ENCODE peak calls at places on chromosome 6, in ten cellular contexts. L is activated CD4-positive, alpha-beta T cell treated with anti-CD3 and anti-CD28 coated beads, Interleukin-2, amount 50 U/mL, for 1 hour; E is brain microvascular endothelial cell; V is ascending aorta; H is activated CD8-positive, alpha-beta memory T cell treated with anti-CD3 and anti-CD28 coated beads, Interleukin-2, amount 10 ng/mL, durations not matched to agents 7 days and 5 days; K is mesendoderm; G is HFFc6; I is type B pancreatic cell; J is neural crest cell; T is COR-L47. W is an unnamed sample.

GRCh38 chr6:148954934-148955915 is 208.4 kb downstream of the UST start:
- DNase-seq in L (no peak), E (no peak), V (no peak), H (no peak), K (peak), G (no peak), I (no peak), J (no peak), T (no peak), W (no peak)

GRCh38 chr6:111481836-111482235 is 1.2 kb downstream of the REV3L start:
- DNase-seq in L (no peak), E (no peak), V (no peak), H (no peak), K (peak), G (no peak), I (no peak), J (no peak), T (no peak), W (no peak)

GRCh38 chr6:38420207-38420606 is 219.5 kb downstream of the BTBD9 start:
- DNase-seq in L (no peak), E (no peak), V (no peak), H (no peak), K (no peak), G (peak), I (no peak), J (no peak), T (no peak), W (no peak)

GRCh38 chr6:27474672-27475071 is 1.8 kb upstream of the ZNF184 start:
- DNase-seq in L (no peak), E (no peak), V (no peak), H (no peak), K (no peak), G (no peak), I (no peak), J (no peak), T (no peak), W (no peak)

GRCh38 chr6:21885532-21886089 is 292.1 kb downstream of the SOX4 start:
- DNase-seq in L (no peak), E (peak), V (peak), H (no peak), K (peak), G (peak), I (peak), J (peak), T (no peak), W (no peak)

GRCh38 chr6:152642578-152643375 is 5.6 kb upstream of the SYNE1 start:
- DNase-seq in L (peak), E (peak), V (no peak), H (peak), K (peak), G (peak), I (no peak), J (peak), T (peak), W (no peak)

GRCh38 chr6:25485820-25486559 is 166.0 kb upstream of the SCGN start:
- DNase-seq in L (no peak), E (no peak), V (no peak), H (no peak), K (peak), G (no peak), I (no peak), J (no peak), T (peak), W (no peak)

GRCh38 chr6:14055541-14055940 is 62.0 kb upstream of the CD83 start:
- DNase-seq in L (no peak), E (no peak), V (no peak), H (no peak), K (no peak), G (no peak), I (no peak), J (no peak), T (peak), W (no peak)

GRCh38 chr6:26493258-26493657 is 6.8 kb upstream of the BTN1A1 start:
- DNase-seq in L (no peak), E (no peak), V (no peak), H (no peak), K (peak), G (peak), I (no peak), J (no peak), T (no peak), W (no peak)

GRCh38 chr6:137357263-137357947 is 136.8 kb downstream of the OLIG3 start:
- DNase-seq in L (no peak), E (no peak), V (no peak), H (no peak), K (no peak), G (no peak), I (no peak), J (peak), T (no peak), W (no peak)

GRCh38 chr6:51487937-51488336 is 599.5 kb downstream of the PKHD1 start:
- DNase-seq in L (no peak), E (no peak), V (no peak), H (no peak), K (no peak), G (no peak), I (no peak), J (no peak), T (no peak), W (no peak)